ENCODE peak calls at places on chromosomes 4 and X, in four cellular contexts. One of them, this sample, is unnamed.

GRCh38 chr4:1204828-1205591 is 32.6 kb upstream of the SPON2 start:
- DNase-seq in H1: no peak
- DNase-seq in HepG2: peak
- DNase-seq in GM12878: no peak
- DNase-seq in this sample: no peak

GRCh38 chr4:46386570-46386969 is 3.4 kb downstream of the GABRA2 start:
- DNase-seq in H1: no peak
- DNase-seq in GM12878: no peak
- DNase-seq in HepG2: peak
- DNase-seq in this sample: no peak

GRCh38 chr4:20687894-20688293 is 12.4 kb upstream of the PACRGL start:
- DNase-seq in GM12878: no peak
- DNase-seq in HepG2: no peak
- DNase-seq in H1: no peak
- DNase-seq in this sample: no peak

GRCh38 chr4:10354746-10355145 is 102.5 kb downstream of the ZNF518B start:
- DNase-seq in GM12878: no peak
- DNase-seq in HepG2: no peak
- DNase-seq in H1: no peak
- DNase-seq in this sample: no peak

GRCh38 chr4:70613893-70614572 is 14.5 kb upstream of the ENAM start:
- DNase-seq in HepG2: no peak
- DNase-seq in GM12878: no peak
- DNase-seq in H1: no peak
- DNase-seq in this sample: no peak

GRCh38 chr4:152997235-152997735 is 61.2 kb downstream of the FHDC1 start:
- DNase-seq in GM12878: no peak
- DNase-seq in HepG2: no peak
- DNase-seq in H1: no peak
- DNase-seq in this sample: no peak

GRCh38 chr4:40719008-40719623 is 30.6 kb upstream of the NSUN7 start:
- DNase-seq in GM12878: peak
- DNase-seq in HepG2: peak
- DNase-seq in H1: no peak
- DNase-seq in this sample: no peak

GRCh38 chrX:9342581-9343051 is 122.2 kb upstream of the TBL1X start:
- DNase-seq in HepG2: peak
- DNase-seq in GM12878: no peak
- DNase-seq in H1: peak
- DNase-seq in this sample: no peak

GRCh38 chrX:119698835-119699234 is 5.9 kb upstream of the SEPTIN6 start:
- DNase-seq in GM12878: no peak
- DNase-seq in HepG2: peak
- DNase-seq in H1: no peak
- DNase-seq in this sample: no peak

GRCh38 chrX:133681416-133681815 is 266.1 kb upstream of the GPC4 start:
- DNase-seq in H1: no peak
- DNase-seq in GM12878: no peak
- DNase-seq in HepG2: no peak
- DNase-seq in this sample: no peak

GRCh38 chr4:147787204-147787603 is 55.3 kb downstream of the ARHGAP10 start:
- DNase-seq in H1: no peak
- DNase-seq in HepG2: no peak
- DNase-seq in GM12878: no peak
- DNase-seq in this sample: no peak

DNA sequence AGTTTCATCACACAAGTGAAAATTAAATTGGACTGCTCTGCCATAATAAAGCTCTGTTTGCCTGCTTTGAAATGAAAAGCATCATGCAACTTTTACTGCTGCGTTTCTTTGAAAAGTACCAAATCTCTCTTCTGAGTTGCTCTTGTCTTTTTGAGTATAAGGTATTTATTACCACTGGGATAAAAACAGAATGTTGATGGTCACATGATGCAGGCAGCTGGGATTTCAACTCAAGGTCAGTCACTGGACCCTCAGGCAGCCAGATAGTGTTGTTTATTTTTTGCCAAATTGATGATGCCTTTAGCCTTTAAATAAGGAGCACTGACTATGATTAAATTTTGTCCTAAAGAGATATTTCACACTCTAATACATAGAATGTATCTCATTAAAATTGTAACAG is 32.7 kb downstream of the DMD start:
- DNase-seq in GM12878: no peak
- DNase-seq in HepG2: no peak
- DNase-seq in H1: no peak
- DNase-seq in this sample: no peak
- TF ChIP-seq TAF1 in GM12878: no peak
- TF ChIP-seq TAF1 in HepG2: no peak
- TF ChIP-seq TAF1 in H1: no peak
- TF ChIP-seq TAF1 in this sample: no peak

GRCh38 chr4:184803133-184803532 is 22.6 kb downstream of the ACSL1 start:
- DNase-seq in GM12878: no peak
- DNase-seq in H1: no peak
- DNase-seq in HepG2: no peak
- DNase-seq in this sample: no peak
- TF ChIP-seq POLR2A in GM12878: no peak
- TF ChIP-seq POLR2A in H1: no peak
- TF ChIP-seq POLR2A in HepG2: no peak
- TF ChIP-seq POLR2A in this sample: no peak

GRCh38 chr4:82043081-82043808 is 330.5 kb downstream of the HNRNPD start:
- DNase-seq in GM12878: no peak
- DNase-seq in HepG2: peak
- DNase-seq in H1: no peak
- DNase-seq in this sample: no peak
- TF ChIP-seq TAF1 in GM12878: no peak
- TF ChIP-seq TAF1 in HepG2: no peak
- TF ChIP-seq TAF1 in H1: no peak
- TF ChIP-seq TAF1 in this sample: no peak

DNA sequence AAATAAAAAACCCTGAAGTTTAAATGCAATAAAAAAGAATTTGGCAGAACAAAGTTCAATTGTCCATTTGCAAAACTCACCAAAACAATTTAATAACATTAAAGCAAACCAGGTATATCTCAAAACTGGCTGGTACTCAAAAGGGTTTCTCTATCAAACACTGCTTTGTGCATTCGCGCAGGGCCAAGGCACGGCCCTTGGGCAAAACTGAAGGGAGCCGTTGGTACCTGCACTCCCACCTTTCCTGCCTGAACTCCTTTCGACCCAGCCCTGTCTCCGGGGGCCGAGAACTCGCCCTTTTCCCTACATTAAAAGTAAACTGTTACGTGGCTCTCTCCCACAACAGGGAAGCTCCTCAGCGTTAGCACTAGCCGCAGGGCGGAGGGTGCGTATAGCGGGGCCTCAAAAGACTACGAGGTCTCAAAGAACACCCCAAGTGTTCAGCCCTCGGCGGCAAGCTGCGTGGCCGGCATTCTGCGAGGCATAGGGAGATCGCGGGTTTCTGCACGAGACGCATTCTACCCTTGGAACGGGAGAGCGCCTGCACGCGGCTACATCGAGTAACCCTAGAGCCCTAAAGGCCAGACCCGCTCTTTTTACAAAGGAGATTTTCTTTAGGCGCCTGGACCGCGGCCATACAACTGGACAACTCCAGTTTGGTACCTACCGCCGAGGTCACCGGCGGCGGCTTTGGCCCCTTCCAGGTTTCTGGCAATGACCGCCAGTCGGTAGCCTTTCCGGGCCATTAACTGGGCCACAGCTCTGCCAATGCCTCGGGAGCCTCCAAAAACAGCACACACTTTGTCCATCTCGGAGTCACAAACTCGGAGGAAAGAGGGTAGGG is 552 bp downstream of the CBR4 start:
- DNase-seq in H1: no peak
- DNase-seq in HepG2: peak
- DNase-seq in GM12878: no peak
- DNase-seq in this sample: no peak
- TF ChIP-seq POLR2A in H1: peak
- TF ChIP-seq POLR2A in HepG2: peak
- TF ChIP-seq POLR2A in GM12878: no peak
- TF ChIP-seq POLR2A in this sample: no peak

GRCh38 chrX:47311857-47312774 is 58.3 kb upstream of the ZNF157 start:
- DNase-seq in GM12878: no peak
- DNase-seq in H1: no peak
- DNase-seq in HepG2: peak
- DNase-seq in this sample: peak
- TF ChIP-seq TAF1 in GM12878: no peak
- TF ChIP-seq TAF1 in H1: peak
- TF ChIP-seq TAF1 in HepG2: no peak
- TF ChIP-seq TAF1 in this sample: no peak

GRCh38 chr4:185209031-185209851 is at the start of gene SNX25:
- DNase-seq in GM12878: no peak
- DNase-seq in H1: no peak
- DNase-seq in HepG2: peak
- DNase-seq in this sample: peak
- TF ChIP-seq POLR2A in GM12878: peak
- TF ChIP-seq POLR2A in H1: peak
- TF ChIP-seq POLR2A in HepG2: peak
- TF ChIP-seq POLR2A in this sample: peak

DNA sequence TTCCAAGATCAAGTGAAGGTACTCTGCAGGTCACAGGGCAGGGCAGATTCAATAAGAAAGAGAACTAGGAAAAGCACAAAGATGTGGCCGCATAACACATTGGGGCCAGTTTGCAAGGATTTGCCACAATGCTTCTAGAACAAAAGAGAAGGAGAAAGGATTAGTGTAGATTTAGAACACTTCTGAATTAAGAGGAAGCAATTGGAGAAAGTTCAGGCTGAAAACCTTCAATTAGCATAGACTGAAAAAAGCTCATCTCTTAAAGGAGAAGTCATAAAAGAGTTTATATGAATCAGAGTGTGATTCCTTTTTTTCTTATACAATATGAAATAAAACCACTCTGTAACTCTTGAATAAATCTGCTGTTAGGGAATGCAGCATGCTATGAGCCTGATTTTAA is 215.6 kb upstream of the FAT1 start:
- DNase-seq in HepG2: no peak
- DNase-seq in H1: no peak
- DNase-seq in GM12878: no peak
- DNase-seq in this sample: no peak
- TF ChIP-seq TAF1 in HepG2: no peak
- TF ChIP-seq TAF1 in H1: no peak
- TF ChIP-seq TAF1 in GM12878: no peak
- TF ChIP-seq TAF1 in this sample: no peak